ENCODE peak calls at places on chromosomes 5 and 9, in five cellular contexts. One of them, this sample, is unnamed.

GRCh38 chr5:168947212-168947868 is 353.6 kb downstream of the SLIT3 start:
- DNase-seq in upper lobe of right lung: no peak
- DNase-seq in spleen: no peak
- DNase-seq in psoas muscle: no peak
- DNase-seq in hepatocyte: peak; percentile 72
- DNase-seq in this sample: peak; percentile 64

GRCh38 chr9:131721096-131721495 is 18.8 kb downstream of the RAPGEF1 start:
- DNase-seq in upper lobe of right lung: no peak
- DNase-seq in hepatocyte: no peak
- DNase-seq in psoas muscle: no peak
- DNase-seq in spleen: peak; percentile 58
- DNase-seq in this sample: no peak

GRCh38 chr5:95761771-95762680 is 30.9 kb downstream of the RHOBTB3 start:
- DNase-seq in hepatocyte: no peak
- DNase-seq in upper lobe of right lung: no peak
- DNase-seq in psoas muscle: no peak
- DNase-seq in spleen: no peak
- DNase-seq in this sample: no peak

GRCh38 chr9:126701820-126702500 is 88.2 kb downstream of the LMX1B start:
- DNase-seq in upper lobe of right lung: peak; percentile 53
- DNase-seq in psoas muscle: no peak
- DNase-seq in spleen: peak; percentile 50
- DNase-seq in hepatocyte: peak; percentile 2
- DNase-seq in this sample: no peak

GRCh38 chr5:147169399-147169798 is 65.4 kb upstream of the STK32A start:
- DNase-seq in upper lobe of right lung: no peak
- DNase-seq in spleen: no peak
- DNase-seq in hepatocyte: peak; percentile 68
- DNase-seq in psoas muscle: no peak
- DNase-seq in this sample: no peak

GRCh38 chr5:96033116-96033515 is 71.5 kb upstream of the ELL2 start:
- DNase-seq in hepatocyte: no peak
- DNase-seq in spleen: no peak
- DNase-seq in upper lobe of right lung: no peak
- DNase-seq in psoas muscle: no peak
- DNase-seq in this sample: no peak

GRCh38 chr5:180467989-180468731 is 26.0 kb upstream of the CNOT6 start:
- DNase-seq in upper lobe of right lung: peak; percentile 57
- DNase-seq in hepatocyte: no peak
- DNase-seq in spleen: no peak
- DNase-seq in psoas muscle: no peak
- DNase-seq in this sample: no peak

GRCh38 chr9:86642721-86643120 is 288.5 kb upstream of the TUT7 start:
- DNase-seq in spleen: no peak
- DNase-seq in upper lobe of right lung: no peak
- DNase-seq in hepatocyte: no peak
- DNase-seq in psoas muscle: no peak
- DNase-seq in this sample: no peak

GRCh38 chr9:102054811-102055210 is 316.4 kb upstream of the GRIN3A start:
- DNase-seq in psoas muscle: no peak
- DNase-seq in upper lobe of right lung: no peak
- DNase-seq in spleen: no peak
- DNase-seq in hepatocyte: peak; percentile 5
- DNase-seq in this sample: no peak

GRCh38 chr5:1472964-1473628 is 27.9 kb upstream of the SLC6A3 start:
- DNase-seq in upper lobe of right lung: peak; percentile 34
- DNase-seq in psoas muscle: peak; percentile 11
- DNase-seq in hepatocyte: no peak
- DNase-seq in spleen: no peak
- DNase-seq in this sample: no peak

GRCh38 chr5:36158144-36158543 is 6.2 kb downstream of the SKP2 start:
- DNase-seq in psoas muscle: no peak
- DNase-seq in upper lobe of right lung: no peak
- DNase-seq in hepatocyte: no peak
- DNase-seq in spleen: no peak
- DNase-seq in this sample: no peak

GRCh38 chr5:36153727-36154126 is 1.8 kb downstream of the SKP2 start:
- DNase-seq in spleen: no peak
- DNase-seq in upper lobe of right lung: no peak
- DNase-seq in psoas muscle: no peak
- DNase-seq in hepatocyte: no peak
- DNase-seq in this sample: no peak

GRCh38 chr5:36155291-36155690 is 3.4 kb downstream of the SKP2 start:
- DNase-seq in hepatocyte: no peak
- DNase-seq in spleen: no peak
- DNase-seq in upper lobe of right lung: no peak
- DNase-seq in psoas muscle: no peak
- DNase-seq in this sample: no peak

GRCh38 chr5:36156619-36157018 is 4.7 kb downstream of the SKP2 start:
- DNase-seq in hepatocyte: no peak
- DNase-seq in upper lobe of right lung: no peak
- DNase-seq in psoas muscle: no peak
- DNase-seq in spleen: no peak
- DNase-seq in this sample: no peak

GRCh38 chr5:36156124-36156601 is 4.3 kb downstream of the SKP2 start:
- DNase-seq in hepatocyte: peak; percentile 36
- DNase-seq in spleen: no peak
- DNase-seq in psoas muscle: peak; percentile 7
- DNase-seq in upper lobe of right lung: no peak
- DNase-seq in this sample: no peak
- H3K36me3 ChIP-seq in hepatocyte: no peaks in the 10 kb centered on the region
- H3K36me3 ChIP-seq in spleen: peaks cover 11% of the 10 kb centered on the region
- H3K36me3 ChIP-seq in psoas muscle: peaks cover 37% of the 10 kb centered on the region
- H3K36me3 ChIP-seq in upper lobe of right lung: peaks cover 26% of the 10 kb centered on the region
- H3K36me3 ChIP-seq in this sample: peaks cover 80% of the 10 kb centered on the region

GRCh38 chr5:36239370-36240293 is 2.1 kb downstream of the NADK2 start:
- DNase-seq in spleen: no peak
- DNase-seq in psoas muscle: no peak
- DNase-seq in upper lobe of right lung: no peak
- DNase-seq in hepatocyte: no peak
- DNase-seq in this sample: no peak
- H3K36me3 ChIP-seq in spleen: no peaks in the 10 kb centered on the region
- H3K36me3 ChIP-seq in psoas muscle: no peaks in the 10 kb centered on the region
- H3K36me3 ChIP-seq in upper lobe of right lung: no peaks in the 10 kb centered on the region
- H3K36me3 ChIP-seq in hepatocyte: no peaks in the 10 kb centered on the region
- H3K36me3 ChIP-seq in this sample: no peaks in the 10 kb centered on the region

DNA sequence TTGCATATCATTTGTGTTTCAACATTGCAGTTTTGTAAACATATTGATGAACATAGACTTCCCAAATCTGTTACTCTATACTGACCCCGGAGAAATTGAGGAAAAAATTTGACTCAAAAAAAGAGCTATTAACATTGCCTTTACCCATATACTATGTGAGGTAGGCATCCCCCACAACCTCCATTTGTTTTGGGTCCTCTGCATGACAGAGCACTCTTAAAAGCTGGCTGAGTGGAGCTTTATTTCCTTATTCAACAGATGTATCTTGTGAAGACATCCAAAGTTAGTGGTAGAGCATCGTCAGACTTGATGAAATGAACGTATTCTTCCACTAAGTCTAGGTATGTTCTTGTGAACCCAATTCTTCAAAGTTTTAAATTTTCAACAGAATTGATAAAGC is 310.5 kb downstream of the CDH9 start:
- DNase-seq in spleen: no peak
- DNase-seq in hepatocyte: no peak
- DNase-seq in upper lobe of right lung: no peak
- DNase-seq in psoas muscle: no peak
- DNase-seq in this sample: no peak
- H3K36me3 ChIP-seq in spleen: no peaks in the 10 kb centered on the region
- H3K36me3 ChIP-seq in hepatocyte: no peaks in the 10 kb centered on the region
- H3K36me3 ChIP-seq in upper lobe of right lung: no peaks in the 10 kb centered on the region
- H3K36me3 ChIP-seq in psoas muscle: no peaks in the 10 kb centered on the region
- H3K36me3 ChIP-seq in this sample: no peaks in the 10 kb centered on the region

GRCh38 chr9:124932355-124932754 is 8.5 kb downstream of the GOLGA1 start:
- DNase-seq in hepatocyte: no peak
- DNase-seq in psoas muscle: no peak
- DNase-seq in spleen: no peak
- DNase-seq in upper lobe of right lung: no peak
- DNase-seq in this sample: no peak

GRCh38 chr9:124929464-124929863 is 11.4 kb downstream of the GOLGA1 start:
- DNase-seq in hepatocyte: no peak
- DNase-seq in psoas muscle: no peak
- DNase-seq in spleen: no peak
- DNase-seq in upper lobe of right lung: no peak
- DNase-seq in this sample: no peak

GRCh38 chr9:124928116-124928515 is 12.8 kb downstream of the GOLGA1 start:
- DNase-seq in spleen: no peak
- DNase-seq in hepatocyte: no peak
- DNase-seq in upper lobe of right lung: no peak
- DNase-seq in psoas muscle: no peak
- DNase-seq in this sample: no peak
- H3K36me3 ChIP-seq in spleen: peaks cover 44% of the 10 kb centered on the region
- H3K36me3 ChIP-seq in hepatocyte: no peaks in the 10 kb centered on the region
- H3K36me3 ChIP-seq in upper lobe of right lung: peaks cover 66% of the 10 kb centered on the region
- H3K36me3 ChIP-seq in psoas muscle: peaks cover 99% of the 10 kb centered on the region
- H3K36me3 ChIP-seq in this sample: peaks cover 45% of the 10 kb centered on the region

GRCh38 chr5:116827078-116827477 is 252.5 kb upstream of the SEMA6A start:
- DNase-seq in spleen: no peak
- DNase-seq in hepatocyte: no peak
- DNase-seq in psoas muscle: no peak
- DNase-seq in upper lobe of right lung: no peak
- DNase-seq in this sample: no peak
- H3K36me3 ChIP-seq in spleen: no peaks in the 10 kb centered on the region
- H3K36me3 ChIP-seq in hepatocyte: no peaks in the 10 kb centered on the region
- H3K36me3 ChIP-seq in psoas muscle: no peaks in the 10 kb centered on the region
- H3K36me3 ChIP-seq in upper lobe of right lung: no peaks in the 10 kb centered on the region
- H3K36me3 ChIP-seq in this sample: no peaks in the 10 kb centered on the region

DNA sequence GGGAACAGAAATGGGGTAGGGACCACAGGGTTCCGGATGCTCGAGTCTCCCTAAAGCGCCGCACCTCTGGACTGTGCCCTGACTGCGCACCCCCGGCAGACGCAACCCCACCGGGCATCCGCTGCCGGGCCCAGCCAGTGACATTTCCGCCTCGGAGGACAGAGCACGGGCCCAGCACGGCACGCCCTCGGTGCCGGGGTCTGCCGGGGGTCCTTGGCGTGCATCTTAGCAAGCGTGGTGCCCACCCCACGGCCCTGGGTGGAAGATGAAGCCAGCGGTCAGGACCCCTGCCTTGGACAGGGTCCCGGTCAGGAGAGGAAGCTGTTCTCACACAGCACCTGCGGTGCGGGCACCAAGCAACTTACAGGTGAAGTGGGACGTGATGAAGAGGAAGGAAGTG is 7.1 kb downstream of the INPP5E start:
- DNase-seq in psoas muscle: no peak
- DNase-seq in spleen: no peak
- DNase-seq in hepatocyte: no peak
- DNase-seq in upper lobe of right lung: no peak
- DNase-seq in this sample: no peak
- H3K36me3 ChIP-seq in psoas muscle: peaks cover 57% of the 10 kb centered on the region
- H3K36me3 ChIP-seq in spleen: peaks cover 21% of the 10 kb centered on the region
- H3K36me3 ChIP-seq in hepatocyte: no peaks in the 10 kb centered on the region
- H3K36me3 ChIP-seq in upper lobe of right lung: peaks cover 30% of the 10 kb centered on the region
- H3K36me3 ChIP-seq in this sample: peaks cover 10% of the 10 kb centered on the region

DNA sequence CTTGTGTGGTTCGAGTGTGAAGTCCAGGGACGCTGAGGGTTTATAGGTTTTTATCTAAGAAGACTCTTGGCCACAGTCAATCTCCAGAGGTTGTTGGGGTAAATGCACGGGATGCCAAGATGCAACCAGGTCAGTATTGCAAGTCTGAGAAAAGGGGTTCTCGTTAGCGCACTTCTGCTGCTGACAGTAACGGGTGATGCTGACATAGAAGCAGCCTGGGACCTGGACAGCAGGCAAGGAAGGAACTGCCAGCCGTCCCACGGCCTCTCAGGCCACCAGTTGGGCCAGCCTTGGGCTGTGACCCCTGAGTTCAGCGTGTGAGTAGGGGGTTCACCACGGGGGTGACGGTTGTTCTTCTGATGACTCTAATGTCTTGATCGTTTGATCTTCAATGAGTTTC is 39.0 kb downstream of the TENT4A start:
- DNase-seq in psoas muscle: no peak
- DNase-seq in upper lobe of right lung: peak; percentile 41
- DNase-seq in spleen: peak; percentile 42
- DNase-seq in hepatocyte: no peak
- DNase-seq in this sample: no peak
- H3K36me3 ChIP-seq in psoas muscle: peaks cover 98% of the 10 kb centered on the region
- H3K36me3 ChIP-seq in upper lobe of right lung: peaks cover 100% of the 10 kb centered on the region
- H3K36me3 ChIP-seq in spleen: peaks cover 82% of the 10 kb centered on the region
- H3K36me3 ChIP-seq in hepatocyte: no peaks in the 10 kb centered on the region
- H3K36me3 ChIP-seq in this sample: peaks cover 100% of the 10 kb centered on the region